ENCODE peak calls at places on chromosomes 12 and 14, in six cellular contexts. R, T, Z, B, C and S are unnamed samples.
A peak's percentile ranks its signal among the peaks of the same experiment; 100 is the strongest.

GRCh38 chr12:27580561-27581330 is 56.7 kb downstream of the PPFIBP1 start:
- DNase-seq in R (no peak), T (no peak), Z (no peak), B (no peak), C (no peak), S (no peak)

GRCh38 chr12:105483691-105484090 is 153.2 kb downstream of the C12orf75 start:
- DNase-seq in R (no peak), T (no peak), Z (no peak), B (no peak), C (no peak), S (no peak)

GRCh38 chr12:54082402-54082892 is 28.8 kb downstream of the HOXC4 start:
- DNase-seq in R (peak; percentile 3), T (no peak), Z (peak; percentile 10), B (no peak), C (peak; percentile 11), S (no peak)

GRCh38 chr14:102316746-102317563 is 2.6 kb upstream of the ZNF839 start:
- DNase-seq in R (peak; percentile 88), T (peak; percentile 97), Z (peak; percentile 97), B (peak; percentile 96), C (peak; percentile 85), S (peak; percentile 94)

GRCh38 chr12:14846878-14847580 is 3.7 kb upstream of the ART4 start:
- DNase-seq in R (no peak), T (no peak), Z (no peak), B (no peak), C (no peak), S (no peak)

GRCh38 chr14:71688576-71688975 is 243.7 kb upstream of the RGS6 start:
- DNase-seq in R (no peak), T (no peak), Z (no peak), B (no peak), C (no peak), S (no peak)

GRCh38 chr12:16606201-16606849 is 363 bp upstream of the LMO3 start:
- DNase-seq in R (peak; percentile 55), T (no peak), Z (no peak), B (peak; percentile 84), C (no peak), S (peak; percentile 62)

GRCh38 chr14:60311417-60311816 is 62.4 kb downstream of the PPM1A start:
- DNase-seq in R (no peak), T (no peak), Z (no peak), B (no peak), C (no peak), S (no peak)

GRCh38 chr12:466762-467161 is 7.0 kb downstream of the B4GALNT3 start:
- DNase-seq in R (no peak), T (no peak), Z (no peak), B (peak; percentile 49), C (peak; percentile 22), S (no peak)

GRCh38 chr14:100533647-100534485 is 53.4 kb downstream of the BEGAIN start:
- DNase-seq in R (no peak), T (no peak), Z (no peak), B (peak; percentile 38), C (no peak), S (no peak)

GRCh38 chr14:67569651-67570290 is 30.3 kb downstream of the PIGH start:
- DNase-seq in R (no peak), T (no peak), Z (no peak), B (no peak), C (no peak), S (no peak)

GRCh38 chr14:33165144-33165925 is 226.7 kb downstream of the NPAS3 start:
- DNase-seq in R (no peak), T (no peak), Z (no peak), B (no peak), C (no peak), S (peak; percentile 78)

GRCh38 chr12:22408605-22409004 is 74.1 kb upstream of the ST8SIA1 start:
- DNase-seq in R (no peak), T (no peak), Z (no peak), B (peak; percentile 62), C (no peak), S (no peak)

GRCh38 chr12:108363165-108363564 is 24.1 kb upstream of the CMKLR1 start:
- DNase-seq in R (no peak), T (no peak), Z (no peak), B (no peak), C (no peak), S (no peak)

GRCh38 chr14:36580856-36581831 is 1.3 kb downstream of the NKX2-8 start:
- DNase-seq in R (peak; percentile 59), T (no peak), Z (no peak), B (no peak), C (no peak), S (no peak)

GRCh38 chr12:52794479-52795331 is 1.2 kb downstream of the KRT3 start:
- DNase-seq in R (no peak), T (no peak), Z (no peak), B (no peak), C (no peak), S (no peak)

GRCh38 chr12:124477109-124477915 is 90.1 kb downstream of the NCOR2 start:
- DNase-seq in R (no peak), T (no peak), Z (no peak), B (no peak), C (no peak), S (no peak)

GRCh38 chr12:47863467-47863866 is 41.3 kb downstream of the VDR start:
- DNase-seq in R (no peak), T (no peak), Z (no peak), B (no peak), C (no peak), S (no peak)

GRCh38 chr14:32588448-32589320 is 259.6 kb downstream of the AKAP6 start:
- DNase-seq in R (no peak), T (no peak), Z (no peak), B (no peak), C (peak; percentile 31), S (no peak)

GRCh38 chr14:91255820-91256219 is 11.3 kb upstream of the GPR68 start:
- DNase-seq in R (no peak), T (no peak), Z (no peak), B (peak; percentile 13), C (no peak), S (no peak)

GRCh38 chr14:75518625-75519024 is 3.6 kb upstream of the BATF start:
- DNase-seq in R (no peak), T (no peak), Z (no peak), B (no peak), C (peak; percentile 28), S (no peak)

GRCh38 chr14:102931580-102932285 is 9.3 kb downstream of the AMN start:
- DNase-seq in R (no peak), T (no peak), Z (no peak), B (no peak), C (no peak), S (no peak)

GRCh38 chr12:124543052-124543590 is 24.3 kb downstream of the NCOR2 start:
- DNase-seq in R (peak; percentile 70), T (no peak), Z (no peak), B (no peak), C (no peak), S (no peak)

GRCh38 chr12:53696285-53696654 is 20.4 kb upstream of the ATP5MC2 start:
- DNase-seq in R (peak; percentile 93), T (no peak), Z (no peak), B (peak; percentile 93), C (peak; percentile 22), S (peak; percentile 60)

GRCh38 chr12:123398177-123398916 is 14.4 kb downstream of the KMT5A start:
- DNase-seq in R (no peak), T (no peak), Z (no peak), B (peak; percentile 39), C (no peak), S (peak; percentile 52)

GRCh38 chr12:2075558-2076195 is 22.9 kb downstream of the CACNA1C start:
- DNase-seq in R (no peak), T (no peak), Z (no peak), B (no peak), C (no peak), S (no peak)

GRCh38 chr12:32918890-32919791 is 22.6 kb upstream of the PKP2 start:
- DNase-seq in R (peak; percentile 60), T (no peak), Z (no peak), B (peak; percentile 6), C (peak; percentile 49), S (peak; percentile 52)

GRCh38 chr12:8032242-8033152 is at the start of gene FOXJ2:
- DNase-seq in R (peak; percentile 53), T (peak; percentile 57), Z (peak; percentile 68), B (peak; percentile 55), C (peak; percentile 81), S (peak; percentile 68)

GRCh38 chr14:22865424-22866215 is 5.9 kb upstream of the LRP10 start:
- DNase-seq in R (no peak), T (no peak), Z (no peak), B (no peak), C (peak; percentile 11), S (no peak)

GRCh38 chr14:64186231-64187129 is 107.7 kb downstream of the ESR2 start:
- DNase-seq in R (no peak), T (no peak), Z (no peak), B (no peak), C (no peak), S (no peak)

GRCh38 chr14:93045965-93046695 is 69.6 kb downstream of the ITPK1 start:
- DNase-seq in R (no peak), T (no peak), Z (no peak), B (no peak), C (no peak), S (no peak)

GRCh38 chr14:63045234-63045611 is at the start of gene KCNH5:
- DNase-seq in R (peak; percentile 83), T (no peak), Z (no peak), B (no peak), C (peak; percentile 28), S (peak; percentile 25)

GRCh38 chr12:60148831-60149230 is 553.0 kb downstream of the SLC16A7 start:
- DNase-seq in R (no peak), T (no peak), Z (no peak), B (no peak), C (no peak), S (no peak)

GRCh38 chr12:54933381-54933780 is 51.2 kb downstream of the TESPA1 start:
- DNase-seq in R (no peak), T (no peak), Z (no peak), B (no peak), C (no peak), S (no peak)

GRCh38 chr14:24513009-24513408 is 4.9 kb upstream of the CMA1 start:
- DNase-seq in R (no peak), T (no peak), Z (no peak), B (no peak), C (no peak), S (no peak)

GRCh38 chr14:72451081-72451972 is 442.6 kb downstream of the DPF3 start:
- DNase-seq in R (peak; percentile 42), T (no peak), Z (no peak), B (peak; percentile 26), C (peak; percentile 73), S (peak; percentile 8)

GRCh38 chr12:87336814-87337336 is 692.3 kb downstream of the C12orf50 start:
- DNase-seq in R (no peak), T (no peak), Z (no peak), B (no peak), C (no peak), S (no peak)

GRCh38 chr14:98204139-98204538 is 1067.9 kb downstream of the BCL11B start:
- DNase-seq in R (no peak), T (no peak), Z (no peak), B (no peak), C (no peak), S (no peak)

GRCh38 chr12:31491819-31492598 is 98.9 kb downstream of the DENND5B start:
- DNase-seq in R (no peak), T (no peak), Z (no peak), B (peak; percentile 55), C (no peak), S (no peak)

GRCh38 chr12:56760460-56760859 is 2.7 kb upstream of the HSD17B6 start:
- DNase-seq in R (no peak), T (no peak), Z (no peak), B (no peak), C (no peak), S (no peak)